ENCODE peak calls at places on chromosomes 11 and 22, in four cellular contexts. O is OCI-LY7, G is mucosa of descending colon, C is BE2C. D is an unnamed sample.

GRCh38 chr11:108432783-108433182 is 34.5 kb downstream of the C11orf65 start:
- DNase-seq in O (no peak), G (no peak), C (no peak), D (no peak)

GRCh38 chr11:94017446-94017845 is 3.7 kb upstream of the HEPHL1 start:
- DNase-seq in O (no peak), G (no peak), C (no peak), D (no peak)

GRCh38 chr11:109527496-109527895 is 105.5 kb downstream of the C11orf87 start:
- DNase-seq in O (no peak), G (no peak), C (no peak), D (no peak)

GRCh38 chr11:1650918-1651262 is 21.3 kb downstream of the KRTAP5-5 start:
- DNase-seq in O (no peak), G (no peak), C (no peak), D (no peak)

GRCh38 chr11:33753304-33753703 is 17.1 kb upstream of the CD59 start:
- DNase-seq in O (no peak), G (no peak), C (no peak), D (no peak)

GRCh38 chr22:45262931-45263789 is 21.6 kb upstream of the UPK3A start:
- DNase-seq in O (peak; percentile 96), G (no peak), C (peak; percentile 83), D (no peak)

GRCh38 chr22:45977003-45977395 is at the start of gene WNT7B:
- DNase-seq in O (no peak), G (peak; percentile 43), C (no peak), D (no peak)

GRCh38 chr22:20276468-20276867 is 8.3 kb upstream of the RTN4R start:
- DNase-seq in O (no peak), G (no peak), C (no peak), D (no peak)

GRCh38 chr22:43980579-43980978 is 25.3 kb downstream of the SAMM50 start:
- DNase-seq in O (no peak), G (no peak), C (no peak), D (no peak)

GRCh38 chr11:75063732-75064314 is 32.9 kb downstream of the OR2AT4 start:
- DNase-seq in O (no peak), G (no peak), C (no peak), D (no peak)

GRCh38 chr11:86587559-86588193 is 84.7 kb downstream of the ME3 start:
- DNase-seq in O (no peak), G (no peak), C (no peak), D (no peak)

GRCh38 chr22:33114570-33114969 is 56.4 kb upstream of the SYN3 start:
- DNase-seq in O (no peak), G (no peak), C (no peak), D (no peak)

GRCh38 chr11:133078591-133079179 is 453.6 kb downstream of the OPCML start:
- DNase-seq in O (peak; percentile 43), G (peak; percentile 38), C (peak; percentile 56), D (no peak)

GRCh38 chr11:106063009-106063408 is 14.1 kb downstream of the KBTBD3 start:
- DNase-seq in O (no peak), G (no peak), C (no peak), D (no peak)

GRCh38 chr11:93741882-93742226 is 382 bp downstream of the C11orf54 start:
- DNase-seq in O (no peak), G (no peak), C (no peak), D (no peak)

GRCh38 chr11:57458060-57458409 is 2.3 kb upstream of the RTN4RL2 start:
- DNase-seq in O (no peak), G (no peak), C (no peak), D (no peak)

GRCh38 chr11:44094260-44094868 is 1.1 kb upstream of the EXT2 start:
- DNase-seq in O (peak; percentile 88), G (peak; percentile 36), C (peak; percentile 85), D (no peak)

GRCh38 chr11:12303431-12304149 is 73.8 kb upstream of the PARVA start:
- DNase-seq in O (no peak), G (no peak), C (no peak), D (no peak)

GRCh38 chr11:126857860-126858808 is 142.4 kb downstream of the KIRREL3 start:
- DNase-seq in O (no peak), G (no peak), C (peak; percentile 19), D (no peak)

GRCh38 chr22:44676441-44677298 is 25.3 kb upstream of the PRR5 start:
- DNase-seq in O (no peak), G (peak; percentile 78), C (peak; percentile 61), D (no peak)

GRCh38 chr22:17237031-17237668 is 17.9 kb upstream of the ADA2 start:
- DNase-seq in O (peak; percentile 67), G (no peak), C (no peak), D (no peak)

GRCh38 chr11:73186294-73186850 is 31.7 kb upstream of the P2RY2 start:
- DNase-seq in O (no peak), G (no peak), C (no peak), D (no peak)

GRCh38 chr22:50710221-50710620 is 27.8 kb upstream of the ACR start:
- DNase-seq in O (no peak), G (no peak), C (no peak), D (no peak)

GRCh38 chr11:12693075-12693473 is 18.9 kb downstream of the TEAD1 start:
- DNase-seq in O (no peak), G (peak; percentile 31), C (no peak), D (no peak)

GRCh38 chr11:120211522-120212258 is 858 bp downstream of the OAF start:
- DNase-seq in O (no peak), G (peak; percentile 68), C (no peak), D (no peak)

GRCh38 chr11:120212259-120212888 is 1.5 kb downstream of the OAF start:
- DNase-seq in O (no peak), G (peak; percentile 56), C (no peak), D (no peak)

GRCh38 chr11:120214581-120214980 is 3.7 kb downstream of the OAF start:
- DNase-seq in O (no peak), G (no peak), C (no peak), D (no peak)

GRCh38 chr11:120210651-120211521 is at the start of gene OAF:
- DNase-seq in O (peak; percentile 88), G (peak; percentile 85), C (peak; percentile 84), D (no peak)

GRCh38 chr11:120212926-120213325 is 2.1 kb downstream of the OAF start:
- DNase-seq in O (no peak), G (peak; percentile 76), C (no peak), D (no peak)
- H3K4me3 ChIP-seq in O (no peak overlapping the region), G (no peak overlapping the region), C (peak overlapping the region; percentile 77), D (peak overlapping the region; percentile 84)

GRCh38 chr11:134761926-134762247 is 349.8 kb upstream of the B3GAT1 start:
- DNase-seq in O (no peak), G (no peak), C (no peak), D (no peak)

GRCh38 chr11:134761361-134761760 is 349.3 kb upstream of the B3GAT1 start:
- DNase-seq in O (no peak), G (no peak), C (no peak), D (peak; percentile 50)

GRCh38 chr11:134764367-134764766 is 352.3 kb upstream of the B3GAT1 start:
- DNase-seq in O (no peak), G (no peak), C (no peak), D (no peak)

GRCh38 chr11:134762248-134763029 is 350.4 kb upstream of the B3GAT1 start:
- DNase-seq in O (no peak), G (no peak), C (no peak), D (peak; percentile 40)

GRCh38 chr11:134763030-134763388 is 351.0 kb upstream of the B3GAT1 start:
- DNase-seq in O (no peak), G (no peak), C (no peak), D (no peak)
- H3K4me3 ChIP-seq in O (no peak overlapping the region), G (no peak overlapping the region), C (no peak overlapping the region), D (no peak overlapping the region)

GRCh38 chr11:68003846-68004550 is at the start of gene UNC93B1:
- DNase-seq in O (peak; percentile 90), G (peak; percentile 96), C (peak; percentile 91), D (peak; percentile 92)

GRCh38 chr11:68006606-68007166 is 2.8 kb upstream of the UNC93B1 start:
- DNase-seq in O (no peak), G (peak; percentile 22), C (no peak), D (no peak)

GRCh38 chr11:68002943-68003845 is 703 bp downstream of the UNC93B1 start:
- DNase-seq in O (peak; percentile 68), G (peak; percentile 81), C (no peak), D (peak; percentile 79)

GRCh38 chr11:68002575-68002942 is 1.3 kb downstream of the UNC93B1 start:
- DNase-seq in O (peak; percentile 84), G (peak; percentile 53), C (no peak), D (peak; percentile 74)

GRCh38 chr11:68004551-68005335 is 846 bp upstream of the UNC93B1 start:
- DNase-seq in O (no peak), G (peak; percentile 26), C (no peak), D (peak; percentile 72)
- H3K4me3 ChIP-seq in O (peak overlapping the region; percentile 82), G (no peak overlapping the region), C (peak overlapping the region; percentile 59), D (peak overlapping the region; percentile 96)

DNA sequence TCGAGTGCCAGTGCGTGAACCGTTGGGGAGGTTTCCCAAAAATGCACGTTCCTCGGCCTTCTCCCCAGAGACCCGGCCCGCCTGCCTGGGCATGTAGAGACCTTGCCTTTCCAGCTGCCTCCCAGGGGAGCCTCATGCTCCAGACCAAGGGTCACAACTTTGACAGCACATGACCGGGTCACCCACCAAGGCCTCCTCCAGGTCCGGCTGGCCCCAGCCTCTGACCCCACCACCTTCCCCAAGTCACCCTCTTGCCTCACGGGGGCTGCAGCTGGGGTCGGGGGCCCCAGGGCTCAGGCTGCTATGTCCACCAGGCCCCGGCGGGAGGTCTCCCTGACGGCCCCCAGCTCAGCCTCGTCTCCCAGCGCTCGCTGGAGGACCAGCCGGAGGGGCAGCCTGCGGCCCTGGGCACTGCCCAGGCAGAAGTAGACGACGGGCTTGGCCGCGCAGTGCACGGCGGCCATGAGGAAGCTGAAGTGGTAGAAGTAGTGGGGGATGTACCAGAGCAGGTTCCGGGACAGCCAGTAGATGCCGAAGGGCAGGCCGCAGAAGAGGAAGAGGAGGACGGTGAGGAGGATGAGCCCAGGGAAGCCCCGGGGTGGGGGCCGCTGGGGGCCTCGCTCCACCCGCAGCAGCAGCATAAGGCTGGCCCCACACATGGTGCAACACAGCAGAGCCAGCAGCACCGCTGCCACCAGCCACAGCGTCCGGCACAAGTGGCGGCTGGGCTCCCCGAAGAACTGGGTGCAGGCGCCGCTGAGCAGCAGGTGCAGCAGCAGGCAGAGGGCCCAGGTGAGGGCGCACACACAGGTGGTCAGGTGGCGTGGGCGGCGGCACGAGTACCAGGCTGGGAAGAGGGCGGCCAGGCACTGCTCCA is 4.4 kb downstream of the MRGPRE start:
- DNase-seq in O (no peak), G (no peak), C (no peak), D (no peak)
- H3K4me3 ChIP-seq in O (no peak overlapping the region), G (no peak overlapping the region), C (no peak overlapping the region), D (no peak overlapping the region)

GRCh38 chr22:36702832-36703210 is 731 bp downstream of the CACNG2 start:
- DNase-seq in O (no peak), G (no peak), C (no peak), D (no peak)
- H3K4me3 ChIP-seq in O (no peak overlapping the region), G (no peak overlapping the region), C (peak overlapping the region; percentile 60), D (peak overlapping the region; percentile 50)

DNA sequence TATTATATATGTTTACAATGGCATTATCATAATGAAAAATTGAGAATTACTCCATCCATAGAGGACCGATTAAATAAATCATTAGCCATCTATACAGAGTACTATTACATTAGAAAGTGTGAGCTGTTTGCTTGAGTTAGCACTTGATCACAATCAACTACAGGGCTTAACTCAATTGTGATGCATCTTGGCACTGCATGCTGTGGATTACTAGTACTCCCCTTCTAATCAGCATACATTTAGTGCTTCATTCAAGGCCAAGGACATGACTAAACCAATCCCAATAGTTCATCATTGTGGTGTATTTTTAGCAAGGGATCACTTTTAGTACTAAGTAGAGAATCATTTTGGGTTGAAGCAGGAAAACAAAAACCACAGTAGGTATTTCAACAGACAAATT is 23.5 kb upstream of the ARHGAP42 start:
- DNase-seq in O (no peak), G (no peak), C (no peak), D (no peak)
- H3K4me3 ChIP-seq in O (no peak overlapping the region), G (no peak overlapping the region), C (no peak overlapping the region), D (no peak overlapping the region)

GRCh38 chr11:61793829-61794204 is 1.1 kb downstream of the FEN1 start:
- DNase-seq in O (no peak), G (no peak), C (no peak), D (no peak)
- H3K4me3 ChIP-seq in O (peak overlapping the region; percentile 97), G (no peak overlapping the region), C (peak overlapping the region; percentile 88), D (peak overlapping the region; percentile 89)

D was measured in coronary artery.